ENCODE peak calls at places on chromosomes 13 and 19, in seven cellular contexts. One of them, this sample, is unnamed.

GRCh38 chr13:113053801-113054604 is 51.6 kb upstream of the F7 start:
- DNase-seq in HCT116: no peak
- DNase-seq in H1: no peak
- DNase-seq in HepG2: no peak
- DNase-seq in GM12878: no peak
- DNase-seq in K562: no peak
- DNase-seq in SK-N-SH: no peak
- DNase-seq in this sample: no peak

GRCh38 chr19:15337202-15337601 is 4.9 kb upstream of the BRD4 start:
- DNase-seq in GM12878: no peak
- DNase-seq in HepG2: no peak
- DNase-seq in HCT116: no peak
- DNase-seq in K562: no peak
- DNase-seq in SK-N-SH: no peak
- DNase-seq in H1: no peak
- DNase-seq in this sample: no peak

GRCh38 chr19:53908106-53908932 is 759 bp upstream of the CACNG7 start:
- DNase-seq in SK-N-SH: peak; percentile 89
- DNase-seq in HCT116: no peak
- DNase-seq in HepG2: no peak
- DNase-seq in H1: no peak
- DNase-seq in GM12878: no peak
- DNase-seq in K562: peak; percentile 75
- DNase-seq in this sample: peak; percentile 67

GRCh38 chr13:31781064-31781463 is 41.7 kb downstream of the RXFP2 start:
- DNase-seq in HCT116: no peak
- DNase-seq in K562: no peak
- DNase-seq in HepG2: no peak
- DNase-seq in H1: no peak
- DNase-seq in SK-N-SH: no peak
- DNase-seq in GM12878: no peak
- DNase-seq in this sample: no peak

GRCh38 chr19:35383536-35383935 is 12.7 kb downstream of the GPR42 start:
- DNase-seq in SK-N-SH: no peak
- DNase-seq in HepG2: no peak
- DNase-seq in K562: no peak
- DNase-seq in H1: no peak
- DNase-seq in HCT116: no peak
- DNase-seq in GM12878: no peak
- DNase-seq in this sample: no peak

GRCh38 chr13:110759710-110760109 is 46.2 kb downstream of the ING1 start:
- DNase-seq in SK-N-SH: no peak
- DNase-seq in H1: no peak
- DNase-seq in HCT116: no peak
- DNase-seq in HepG2: no peak
- DNase-seq in GM12878: no peak
- DNase-seq in K562: no peak
- DNase-seq in this sample: no peak

GRCh38 chr13:33678906-33679657 is 138.9 kb upstream of the RFC3 start:
- DNase-seq in HCT116: no peak
- DNase-seq in GM12878: peak; percentile 98
- DNase-seq in K562: peak; percentile 38
- DNase-seq in H1: no peak
- DNase-seq in HepG2: peak; percentile 97
- DNase-seq in SK-N-SH: no peak
- DNase-seq in this sample: peak; percentile 15

GRCh38 chr13:73040968-73041580 is 17.7 kb upstream of the KLF5 start:
- DNase-seq in HCT116: no peak
- DNase-seq in H1: no peak
- DNase-seq in K562: peak; percentile 1
- DNase-seq in SK-N-SH: no peak
- DNase-seq in GM12878: no peak
- DNase-seq in HepG2: peak; percentile 24
- DNase-seq in this sample: no peak

GRCh38 chr19:18832331-18833140 is 777 bp downstream of the UPF1 start:
- DNase-seq in K562: peak; percentile 80
- DNase-seq in GM12878: no peak
- DNase-seq in HCT116: no peak
- DNase-seq in SK-N-SH: peak; percentile 71
- DNase-seq in H1: no peak
- DNase-seq in HepG2: peak; percentile 46
- DNase-seq in this sample: no peak

GRCh38 chr13:65724261-65724660 is 1505.9 kb downstream of the PCDH9 start:
- DNase-seq in HepG2: no peak
- DNase-seq in GM12878: no peak
- DNase-seq in H1: no peak
- DNase-seq in HCT116: no peak
- DNase-seq in K562: no peak
- DNase-seq in SK-N-SH: no peak
- DNase-seq in this sample: no peak

GRCh38 chr13:42364613-42365000 is 92.7 kb downstream of the AKAP11 start:
- DNase-seq in H1: no peak
- DNase-seq in GM12878: no peak
- DNase-seq in SK-N-SH: no peak
- DNase-seq in HepG2: no peak
- DNase-seq in HCT116: no peak
- DNase-seq in K562: no peak
- DNase-seq in this sample: no peak

GRCh38 chr13:41232715-41233114 is 30.7 kb downstream of the MTRF1 start:
- DNase-seq in HCT116: no peak
- DNase-seq in HepG2: no peak
- DNase-seq in K562: no peak
- DNase-seq in H1: no peak
- DNase-seq in GM12878: no peak
- DNase-seq in SK-N-SH: no peak
- DNase-seq in this sample: no peak

GRCh38 chr19:49591731-49592485 is 926 bp downstream of the PRR12 start:
- DNase-seq in K562: peak; percentile 72
- DNase-seq in GM12878: no peak
- DNase-seq in HepG2: no peak
- DNase-seq in SK-N-SH: peak; percentile 62
- DNase-seq in HCT116: no peak
- DNase-seq in H1: no peak
- DNase-seq in this sample: peak; percentile 67
- TF ChIP-seq JUND in K562: no peak
- TF ChIP-seq JUND in GM12878: no peak
- TF ChIP-seq JUND in HepG2: no peak
- TF ChIP-seq JUND in SK-N-SH: no peak
- TF ChIP-seq JUND in HCT116: no peak
- TF ChIP-seq JUND in H1: no peak
- TF ChIP-seq JUND in this sample: no peak

GRCh38 chr19:11052391-11052790 is 36.9 kb upstream of the LDLR start:
- DNase-seq in HCT116: no peak
- DNase-seq in H1: no peak
- DNase-seq in K562: no peak
- DNase-seq in HepG2: no peak
- DNase-seq in SK-N-SH: no peak
- DNase-seq in GM12878: no peak
- DNase-seq in this sample: no peak
- TF ChIP-seq JUND in HCT116: no peak
- TF ChIP-seq JUND in H1: no peak
- TF ChIP-seq JUND in K562: no peak
- TF ChIP-seq JUND in HepG2: no peak
- TF ChIP-seq JUND in SK-N-SH: no peak
- TF ChIP-seq JUND in GM12878: no peak
- TF ChIP-seq JUND in this sample: no peak

GRCh38 chr13:99217461-99218101 is 16.9 kb downstream of the UBAC2 start:
- DNase-seq in HepG2: no peak
- DNase-seq in H1: no peak
- DNase-seq in K562: no peak
- DNase-seq in SK-N-SH: no peak
- DNase-seq in HCT116: no peak
- DNase-seq in GM12878: no peak
- DNase-seq in this sample: no peak

GRCh38 chr13:99218126-99218525 is 17.5 kb downstream of the UBAC2 start:
- DNase-seq in HepG2: no peak
- DNase-seq in GM12878: no peak
- DNase-seq in SK-N-SH: no peak
- DNase-seq in H1: no peak
- DNase-seq in K562: no peak
- DNase-seq in HCT116: no peak
- DNase-seq in this sample: no peak

GRCh38 chr13:99218545-99218944 is 17.9 kb downstream of the UBAC2 start:
- DNase-seq in HepG2: no peak
- DNase-seq in SK-N-SH: no peak
- DNase-seq in K562: no peak
- DNase-seq in HCT116: no peak
- DNase-seq in GM12878: no peak
- DNase-seq in H1: no peak
- DNase-seq in this sample: no peak

GRCh38 chr13:99220199-99220931 is 19.7 kb downstream of the UBAC2 start:
- DNase-seq in GM12878: no peak
- DNase-seq in HCT116: no peak
- DNase-seq in HepG2: no peak
- DNase-seq in H1: no peak
- DNase-seq in SK-N-SH: no peak
- DNase-seq in K562: no peak
- DNase-seq in this sample: no peak

DNA sequence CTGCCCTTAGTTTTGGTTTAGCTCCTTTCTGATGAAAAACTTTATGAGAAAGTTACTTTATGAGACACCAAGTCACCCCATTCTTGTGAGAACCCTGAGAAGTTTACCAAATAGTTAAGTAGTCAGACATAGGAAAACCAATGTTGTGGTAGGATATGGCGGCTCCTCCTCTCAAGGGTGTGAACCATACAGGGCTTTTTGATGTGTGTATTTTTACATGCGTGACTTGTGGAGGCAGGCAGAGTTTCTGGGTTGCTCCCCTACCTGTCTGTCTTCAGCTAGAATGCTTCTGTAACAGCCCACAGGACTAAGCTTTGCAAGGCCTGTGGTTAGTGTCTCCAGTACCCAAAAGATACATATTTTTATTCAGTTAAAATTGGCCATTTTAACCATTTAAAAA is 18.3 kb downstream of the UBAC2 start:
- DNase-seq in HCT116: no peak
- DNase-seq in SK-N-SH: no peak
- DNase-seq in GM12878: peak; percentile 62
- DNase-seq in HepG2: no peak
- DNase-seq in K562: no peak
- DNase-seq in H1: no peak
- DNase-seq in this sample: no peak
- TF ChIP-seq JUND in HCT116: no peak
- TF ChIP-seq JUND in SK-N-SH: no peak
- TF ChIP-seq JUND in GM12878: no peak
- TF ChIP-seq JUND in HepG2: no peak
- TF ChIP-seq JUND in K562: no peak
- TF ChIP-seq JUND in H1: no peak
- TF ChIP-seq JUND in this sample: no peak

DNA sequence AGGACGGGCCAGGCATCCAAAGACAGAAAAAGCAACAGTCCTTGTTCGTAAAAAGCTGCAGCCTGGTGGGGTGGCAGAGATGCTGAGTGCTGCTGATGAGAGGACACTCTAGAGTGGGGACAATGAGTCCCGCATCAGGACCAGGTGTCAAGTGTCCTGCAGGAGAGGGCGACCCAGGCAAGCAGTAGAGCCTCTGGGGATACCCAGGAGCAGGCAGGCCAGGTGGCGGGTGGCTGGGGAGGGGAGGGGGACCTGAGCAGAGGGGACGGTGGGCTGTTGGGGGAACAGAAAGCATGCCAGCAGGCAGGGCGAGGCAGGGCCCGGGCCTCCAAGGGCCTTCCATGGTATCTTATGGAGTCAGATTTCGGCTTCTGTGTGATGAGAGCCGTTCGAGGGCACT is 35.8 kb downstream of the GGACT start:
- DNase-seq in GM12878: no peak
- DNase-seq in HCT116: no peak
- DNase-seq in HepG2: no peak
- DNase-seq in H1: no peak
- DNase-seq in SK-N-SH: no peak
- DNase-seq in K562: no peak
- DNase-seq in this sample: no peak
- TF ChIP-seq JUND in GM12878: no peak
- TF ChIP-seq JUND in HCT116: no peak
- TF ChIP-seq JUND in HepG2: no peak
- TF ChIP-seq JUND in H1: no peak
- TF ChIP-seq JUND in SK-N-SH: no peak
- TF ChIP-seq JUND in K562: no peak
- TF ChIP-seq JUND in this sample: no peak

GRCh38 chr13:38684714-38685113 is 2.2 kb upstream of the FREM2 start:
- DNase-seq in HepG2: no peak
- DNase-seq in GM12878: no peak
- DNase-seq in K562: no peak
- DNase-seq in H1: no peak
- DNase-seq in HCT116: no peak
- DNase-seq in SK-N-SH: no peak
- DNase-seq in this sample: peak; percentile 6

GRCh38 chr13:38688674-38689073 is 1.8 kb downstream of the FREM2 start:
- DNase-seq in GM12878: no peak
- DNase-seq in K562: no peak
- DNase-seq in SK-N-SH: no peak
- DNase-seq in HepG2: no peak
- DNase-seq in H1: no peak
- DNase-seq in HCT116: no peak
- DNase-seq in this sample: no peak

GRCh38 chr13:38687246-38688229 is 661 bp downstream of the FREM2 start:
- DNase-seq in H1: no peak
- DNase-seq in HCT116: no peak
- DNase-seq in K562: no peak
- DNase-seq in HepG2: no peak
- DNase-seq in GM12878: no peak
- DNase-seq in SK-N-SH: peak; percentile 15
- DNase-seq in this sample: no peak

GRCh38 chr13:38686635-38687245 is at the start of gene FREM2:
- DNase-seq in H1: peak; percentile 91
- DNase-seq in GM12878: no peak
- DNase-seq in K562: no peak
- DNase-seq in HepG2: no peak
- DNase-seq in HCT116: no peak
- DNase-seq in SK-N-SH: no peak
- DNase-seq in this sample: peak; percentile 21

DNA sequence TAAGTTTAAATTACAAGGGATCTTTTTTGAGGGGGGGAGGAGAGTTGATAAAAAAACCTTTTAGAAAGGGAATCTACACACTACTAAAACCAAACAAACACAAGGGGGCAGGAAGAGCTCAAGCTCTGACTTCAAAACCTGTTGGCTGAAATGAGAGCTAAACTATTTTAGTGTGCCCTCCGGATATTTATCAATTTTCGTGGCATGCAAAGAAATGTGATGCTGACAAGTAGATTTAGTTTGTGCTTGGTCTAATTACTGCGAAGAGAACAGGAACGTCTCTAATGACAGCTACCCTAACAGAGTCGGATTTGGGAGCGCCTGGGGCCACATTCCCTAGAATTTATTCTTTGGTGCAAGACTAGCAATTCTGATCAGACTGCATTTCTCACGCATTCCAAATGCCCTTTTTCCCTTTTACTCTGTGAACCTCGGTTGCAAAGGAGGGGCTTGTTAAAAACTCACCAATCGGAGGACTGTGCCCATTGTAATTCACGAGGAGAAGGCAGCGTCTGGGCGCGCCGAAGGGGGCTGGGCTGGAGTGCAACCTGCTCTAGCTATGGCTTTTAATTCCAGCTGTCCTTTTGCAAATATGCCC is 804 bp upstream of the FREM2 start:
- DNase-seq in HepG2: no peak
- DNase-seq in H1: no peak
- DNase-seq in SK-N-SH: peak; percentile 16
- DNase-seq in K562: peak; percentile 5
- DNase-seq in HCT116: no peak
- DNase-seq in GM12878: no peak
- DNase-seq in this sample: peak; percentile 27
- TF ChIP-seq JUND in HepG2: no peak
- TF ChIP-seq JUND in H1: no peak
- TF ChIP-seq JUND in SK-N-SH: no peak
- TF ChIP-seq JUND in K562: no peak
- TF ChIP-seq JUND in HCT116: no peak
- TF ChIP-seq JUND in GM12878: no peak
- TF ChIP-seq JUND in this sample: peak; percentile 33

GRCh38 chr19:49951806-49952474 is 9.0 kb downstream of the SIGLEC11 start:
- DNase-seq in H1: no peak
- DNase-seq in HepG2: no peak
- DNase-seq in GM12878: no peak
- DNase-seq in K562: no peak
- DNase-seq in SK-N-SH: no peak
- DNase-seq in HCT116: no peak
- DNase-seq in this sample: no peak
- TF ChIP-seq JUND in H1: no peak
- TF ChIP-seq JUND in HepG2: no peak
- TF ChIP-seq JUND in GM12878: no peak
- TF ChIP-seq JUND in K562: no peak
- TF ChIP-seq JUND in SK-N-SH: no peak
- TF ChIP-seq JUND in HCT116: no peak
- TF ChIP-seq JUND in this sample: no peak